ENCODE peak calls at places on chromosomes 11 and 22, in eight cellular contexts. One of them, this sample, is unnamed.

GRCh38 chr11:19644316-19644715 is 68.3 kb upstream of the NAV2 start:
- DNase-seq in ACHN: no peak
- DNase-seq in lower leg skin: no peak
- DNase-seq in activated CD8-positive, alpha-beta memory T cell treated with anti-CD3 and anti-CD28 coated beads for 24 hours: no peak
- DNase-seq in MV-4-11: no peak
- DNase-seq in NAMALWA: no peak
- DNase-seq in AG04450: no peak
- DNase-seq in small intestine: no peak
- DNase-seq in this sample: no peak

GRCh38 chr11:1744879-1745700 is 5.3 kb downstream of the IFITM10 start:
- DNase-seq in lower leg skin: no peak
- DNase-seq in MV-4-11: no peak
- DNase-seq in AG04450: no peak
- DNase-seq in small intestine: no peak
- DNase-seq in NAMALWA: no peak
- DNase-seq in activated CD8-positive, alpha-beta memory T cell treated with anti-CD3 and anti-CD28 coated beads for 24 hours: no peak
- DNase-seq in ACHN: no peak
- DNase-seq in this sample: no peak

GRCh38 chr11:2387266-2387982 is 10.3 kb downstream of the CD81 start:
- DNase-seq in NAMALWA: peak
- DNase-seq in AG04450: no peak
- DNase-seq in small intestine: no peak
- DNase-seq in MV-4-11: peak
- DNase-seq in lower leg skin: no peak
- DNase-seq in ACHN: no peak
- DNase-seq in activated CD8-positive, alpha-beta memory T cell treated with anti-CD3 and anti-CD28 coated beads for 24 hours: peak
- DNase-seq in this sample: no peak

GRCh38 chr22:23533328-23533762 is 46.7 kb downstream of the IGLL1 start:
- DNase-seq in lower leg skin: no peak
- DNase-seq in ACHN: no peak
- DNase-seq in NAMALWA: no peak
- DNase-seq in activated CD8-positive, alpha-beta memory T cell treated with anti-CD3 and anti-CD28 coated beads for 24 hours: peak
- DNase-seq in MV-4-11: no peak
- DNase-seq in AG04450: no peak
- DNase-seq in small intestine: no peak
- DNase-seq in this sample: no peak

GRCh38 chr22:32482708-32483107 is 8.1 kb downstream of the FBXO7 start:
- DNase-seq in NAMALWA: no peak
- DNase-seq in AG04450: no peak
- DNase-seq in activated CD8-positive, alpha-beta memory T cell treated with anti-CD3 and anti-CD28 coated beads for 24 hours: no peak
- DNase-seq in lower leg skin: no peak
- DNase-seq in ACHN: no peak
- DNase-seq in small intestine: peak
- DNase-seq in MV-4-11: no peak
- DNase-seq in this sample: peak

GRCh38 chr11:60925685-60926267 is 1.5 kb downstream of the TMEM132A start:
- DNase-seq in NAMALWA: no peak
- DNase-seq in ACHN: peak
- DNase-seq in small intestine: no peak
- DNase-seq in MV-4-11: no peak
- DNase-seq in AG04450: peak
- DNase-seq in lower leg skin: no peak
- DNase-seq in activated CD8-positive, alpha-beta memory T cell treated with anti-CD3 and anti-CD28 coated beads for 24 hours: no peak
- DNase-seq in this sample: peak

GRCh38 chr11:93908689-93909088 is 58.3 kb upstream of the VSTM5 start:
- DNase-seq in lower leg skin: no peak
- DNase-seq in AG04450: peak
- DNase-seq in small intestine: no peak
- DNase-seq in MV-4-11: no peak
- DNase-seq in ACHN: peak
- DNase-seq in activated CD8-positive, alpha-beta memory T cell treated with anti-CD3 and anti-CD28 coated beads for 24 hours: no peak
- DNase-seq in NAMALWA: no peak
- DNase-seq in this sample: peak

GRCh38 chr11:2701898-2702434 is 2.2 kb upstream of the KCNQ1OT1 start:
- DNase-seq in AG04450: no peak
- DNase-seq in activated CD8-positive, alpha-beta memory T cell treated with anti-CD3 and anti-CD28 coated beads for 24 hours: no peak
- DNase-seq in NAMALWA: no peak
- DNase-seq in small intestine: no peak
- DNase-seq in lower leg skin: no peak
- DNase-seq in ACHN: no peak
- DNase-seq in MV-4-11: no peak
- DNase-seq in this sample: no peak

GRCh38 chr22:50008151-50009040 is 4.2 kb downstream of the IL17REL start:
- DNase-seq in small intestine: no peak
- DNase-seq in MV-4-11: no peak
- DNase-seq in activated CD8-positive, alpha-beta memory T cell treated with anti-CD3 and anti-CD28 coated beads for 24 hours: no peak
- DNase-seq in ACHN: no peak
- DNase-seq in lower leg skin: no peak
- DNase-seq in NAMALWA: no peak
- DNase-seq in AG04450: no peak
- DNase-seq in this sample: no peak

GRCh38 chr11:76313913-76314740 is 66.8 kb downstream of the THAP12 start:
- DNase-seq in NAMALWA: no peak
- DNase-seq in small intestine: no peak
- DNase-seq in MV-4-11: no peak
- DNase-seq in ACHN: no peak
- DNase-seq in activated CD8-positive, alpha-beta memory T cell treated with anti-CD3 and anti-CD28 coated beads for 24 hours: no peak
- DNase-seq in lower leg skin: no peak
- DNase-seq in AG04450: no peak
- DNase-seq in this sample: no peak

GRCh38 chr22:35684270-35684700 is 33.4 kb upstream of the APOL5 start:
- DNase-seq in lower leg skin: no peak
- DNase-seq in ACHN: peak
- DNase-seq in small intestine: no peak
- DNase-seq in activated CD8-positive, alpha-beta memory T cell treated with anti-CD3 and anti-CD28 coated beads for 24 hours: no peak
- DNase-seq in AG04450: no peak
- DNase-seq in MV-4-11: no peak
- DNase-seq in NAMALWA: peak
- DNase-seq in this sample: no peak

GRCh38 chr11:46253258-46254134 is 24.0 kb upstream of the CREB3L1 start:
- DNase-seq in MV-4-11: no peak
- DNase-seq in AG04450: no peak
- DNase-seq in NAMALWA: no peak
- DNase-seq in small intestine: peak
- DNase-seq in lower leg skin: no peak
- DNase-seq in ACHN: no peak
- DNase-seq in activated CD8-positive, alpha-beta memory T cell treated with anti-CD3 and anti-CD28 coated beads for 24 hours: no peak
- DNase-seq in this sample: no peak

GRCh38 chr22:36673821-36674220 is 29.7 kb downstream of the CACNG2 start:
- DNase-seq in ACHN: no peak
- DNase-seq in lower leg skin: no peak
- DNase-seq in small intestine: no peak
- DNase-seq in activated CD8-positive, alpha-beta memory T cell treated with anti-CD3 and anti-CD28 coated beads for 24 hours: no peak
- DNase-seq in AG04450: no peak
- DNase-seq in MV-4-11: no peak
- DNase-seq in NAMALWA: no peak
- DNase-seq in this sample: no peak

GRCh38 chr22:35491908-35492380 is 48.7 kb upstream of the RASD2 start:
- DNase-seq in NAMALWA: no peak
- DNase-seq in small intestine: no peak
- DNase-seq in ACHN: no peak
- DNase-seq in activated CD8-positive, alpha-beta memory T cell treated with anti-CD3 and anti-CD28 coated beads for 24 hours: no peak
- DNase-seq in AG04450: no peak
- DNase-seq in MV-4-11: no peak
- DNase-seq in lower leg skin: no peak
- DNase-seq in this sample: no peak

GRCh38 chr11:73248526-73249185 is 23.5 kb upstream of the P2RY6 start:
- DNase-seq in ACHN: no peak
- DNase-seq in NAMALWA: no peak
- DNase-seq in MV-4-11: no peak
- DNase-seq in small intestine: no peak
- DNase-seq in activated CD8-positive, alpha-beta memory T cell treated with anti-CD3 and anti-CD28 coated beads for 24 hours: no peak
- DNase-seq in AG04450: no peak
- DNase-seq in lower leg skin: no peak
- DNase-seq in this sample: no peak

GRCh38 chr11:95363710-95364109 is 132.7 kb upstream of the SESN3 start:
- DNase-seq in NAMALWA: no peak
- DNase-seq in small intestine: no peak
- DNase-seq in AG04450: no peak
- DNase-seq in activated CD8-positive, alpha-beta memory T cell treated with anti-CD3 and anti-CD28 coated beads for 24 hours: no peak
- DNase-seq in lower leg skin: no peak
- DNase-seq in ACHN: no peak
- DNase-seq in MV-4-11: no peak
- DNase-seq in this sample: no peak

GRCh38 chr22:24181996-24182560 is 791 bp downstream of the SUSD2 start:
- DNase-seq in AG04450: no peak
- DNase-seq in activated CD8-positive, alpha-beta memory T cell treated with anti-CD3 and anti-CD28 coated beads for 24 hours: no peak
- DNase-seq in lower leg skin: no peak
- DNase-seq in MV-4-11: no peak
- DNase-seq in ACHN: no peak
- DNase-seq in NAMALWA: no peak
- DNase-seq in small intestine: no peak
- DNase-seq in this sample: no peak

GRCh38 chr11:62431171-62431895 is 12.5 kb downstream of the SCGB1A1 start:
- DNase-seq in ACHN: peak
- DNase-seq in small intestine: no peak
- DNase-seq in activated CD8-positive, alpha-beta memory T cell treated with anti-CD3 and anti-CD28 coated beads for 24 hours: no peak
- DNase-seq in AG04450: peak
- DNase-seq in NAMALWA: no peak
- DNase-seq in MV-4-11: no peak
- DNase-seq in lower leg skin: no peak
- DNase-seq in this sample: peak

GRCh38 chr22:50218996-50219727 is 18.4 kb downstream of the SELENOO start:
- DNase-seq in lower leg skin: peak
- DNase-seq in AG04450: peak
- DNase-seq in MV-4-11: peak
- DNase-seq in NAMALWA: no peak
- DNase-seq in activated CD8-positive, alpha-beta memory T cell treated with anti-CD3 and anti-CD28 coated beads for 24 hours: no peak
- DNase-seq in small intestine: peak
- DNase-seq in ACHN: peak
- DNase-seq in this sample: no peak

GRCh38 chr11:37830532-37830931 is 1232.5 kb upstream of the RAG2 start:
- DNase-seq in small intestine: no peak
- DNase-seq in MV-4-11: peak
- DNase-seq in NAMALWA: no peak
- DNase-seq in ACHN: no peak
- DNase-seq in AG04450: no peak
- DNase-seq in activated CD8-positive, alpha-beta memory T cell treated with anti-CD3 and anti-CD28 coated beads for 24 hours: no peak
- DNase-seq in lower leg skin: no peak
- DNase-seq in this sample: no peak

GRCh38 chr11:128409476-128409875 is 177.9 kb downstream of the ETS1 start:
- DNase-seq in NAMALWA: no peak
- DNase-seq in lower leg skin: no peak
- DNase-seq in MV-4-11: no peak
- DNase-seq in small intestine: no peak
- DNase-seq in activated CD8-positive, alpha-beta memory T cell treated with anti-CD3 and anti-CD28 coated beads for 24 hours: no peak
- DNase-seq in ACHN: no peak
- DNase-seq in AG04450: peak
- DNase-seq in this sample: peak

GRCh38 chr11:118437736-118438125 is 1.4 kb downstream of the KMT2A start:
- DNase-seq in AG04450: no peak
- DNase-seq in small intestine: peak
- DNase-seq in lower leg skin: peak
- DNase-seq in activated CD8-positive, alpha-beta memory T cell treated with anti-CD3 and anti-CD28 coated beads for 24 hours: no peak
- DNase-seq in ACHN: no peak
- DNase-seq in NAMALWA: peak
- DNase-seq in MV-4-11: no peak
- DNase-seq in this sample: no peak

GRCh38 chr11:92226331-92227232 is 2.0 kb downstream of the FAT3 start:
- DNase-seq in ACHN: no peak
- DNase-seq in activated CD8-positive, alpha-beta memory T cell treated with anti-CD3 and anti-CD28 coated beads for 24 hours: no peak
- DNase-seq in MV-4-11: no peak
- DNase-seq in lower leg skin: no peak
- DNase-seq in NAMALWA: no peak
- DNase-seq in small intestine: no peak
- DNase-seq in AG04450: no peak
- DNase-seq in this sample: no peak

GRCh38 chr11:118073554-118073953 is 3.3 kb upstream of the TMPRSS4 start:
- DNase-seq in NAMALWA: no peak
- DNase-seq in ACHN: no peak
- DNase-seq in AG04450: no peak
- DNase-seq in MV-4-11: no peak
- DNase-seq in small intestine: no peak
- DNase-seq in activated CD8-positive, alpha-beta memory T cell treated with anti-CD3 and anti-CD28 coated beads for 24 hours: no peak
- DNase-seq in lower leg skin: no peak
- DNase-seq in this sample: no peak

GRCh38 chr22:37806409-37807338 is 1.1 kb upstream of the GCAT start:
- DNase-seq in MV-4-11: no peak
- DNase-seq in small intestine: peak
- DNase-seq in NAMALWA: peak
- DNase-seq in ACHN: peak
- DNase-seq in activated CD8-positive, alpha-beta memory T cell treated with anti-CD3 and anti-CD28 coated beads for 24 hours: no peak
- DNase-seq in AG04450: no peak
- DNase-seq in lower leg skin: no peak
- DNase-seq in this sample: no peak

GRCh38 chr11:127485541-127485940 is 485.0 kb upstream of the KIRREL3 start:
- DNase-seq in NAMALWA: no peak
- DNase-seq in lower leg skin: no peak
- DNase-seq in ACHN: no peak
- DNase-seq in activated CD8-positive, alpha-beta memory T cell treated with anti-CD3 and anti-CD28 coated beads for 24 hours: no peak
- DNase-seq in AG04450: no peak
- DNase-seq in small intestine: no peak
- DNase-seq in MV-4-11: no peak
- DNase-seq in this sample: no peak

GRCh38 chr11:122803306-122803705 is 35.0 kb upstream of the CRTAM start:
- DNase-seq in MV-4-11: no peak
- DNase-seq in NAMALWA: no peak
- DNase-seq in AG04450: peak
- DNase-seq in activated CD8-positive, alpha-beta memory T cell treated with anti-CD3 and anti-CD28 coated beads for 24 hours: no peak
- DNase-seq in small intestine: no peak
- DNase-seq in ACHN: no peak
- DNase-seq in lower leg skin: no peak
- DNase-seq in this sample: peak

GRCh38 chr11:118623291-118623655 is 15.9 kb downstream of the PHLDB1 start:
- DNase-seq in MV-4-11: no peak
- DNase-seq in small intestine: no peak
- DNase-seq in NAMALWA: no peak
- DNase-seq in lower leg skin: no peak
- DNase-seq in activated CD8-positive, alpha-beta memory T cell treated with anti-CD3 and anti-CD28 coated beads for 24 hours: no peak
- DNase-seq in AG04450: no peak
- DNase-seq in ACHN: peak
- DNase-seq in this sample: peak

GRCh38 chr11:125343086-125343731 is 152.9 kb downstream of the FEZ1 start:
- DNase-seq in MV-4-11: no peak
- DNase-seq in activated CD8-positive, alpha-beta memory T cell treated with anti-CD3 and anti-CD28 coated beads for 24 hours: no peak
- DNase-seq in lower leg skin: no peak
- DNase-seq in small intestine: no peak
- DNase-seq in ACHN: no peak
- DNase-seq in AG04450: no peak
- DNase-seq in NAMALWA: no peak
- DNase-seq in this sample: no peak

GRCh38 chr11:108895579-108896480 is 231.0 kb downstream of the DDX10 start:
- DNase-seq in AG04450: no peak
- DNase-seq in MV-4-11: peak
- DNase-seq in lower leg skin: no peak
- DNase-seq in NAMALWA: peak
- DNase-seq in activated CD8-positive, alpha-beta memory T cell treated with anti-CD3 and anti-CD28 coated beads for 24 hours: no peak
- DNase-seq in ACHN: peak
- DNase-seq in small intestine: no peak
- DNase-seq in this sample: peak

GRCh38 chr11:119964136-119965025 is 173.5 kb downstream of the TRIM29 start:
- DNase-seq in NAMALWA: no peak
- DNase-seq in lower leg skin: no peak
- DNase-seq in ACHN: no peak
- DNase-seq in small intestine: no peak
- DNase-seq in activated CD8-positive, alpha-beta memory T cell treated with anti-CD3 and anti-CD28 coated beads for 24 hours: no peak
- DNase-seq in AG04450: no peak
- DNase-seq in MV-4-11: peak
- DNase-seq in this sample: no peak

GRCh38 chr11:115132829-115133228 is 371.4 kb downstream of the CADM1 start:
- DNase-seq in ACHN: peak
- DNase-seq in MV-4-11: no peak
- DNase-seq in activated CD8-positive, alpha-beta memory T cell treated with anti-CD3 and anti-CD28 coated beads for 24 hours: no peak
- DNase-seq in AG04450: no peak
- DNase-seq in lower leg skin: no peak
- DNase-seq in small intestine: peak
- DNase-seq in NAMALWA: peak
- DNase-seq in this sample: no peak

This sample was measured in RCC 7860.